ENCODE peak calls at places on chromosomes 12 and 14, in five cellular contexts. One of them, this sample, is unnamed.

GRCh38 chr14:24880689-24881088 is 169.3 kb downstream of the STXBP6 start:
- DNase-seq in SW480: no peak
- DNase-seq in Peyer's patch: no peak
- DNase-seq in NT2/D1: no peak
- DNase-seq in H54: no peak
- DNase-seq in this sample: no peak

GRCh38 chr12:5374691-5375090 is 57.2 kb upstream of the NTF3 start:
- DNase-seq in NT2/D1: no peak
- DNase-seq in SW480: no peak
- DNase-seq in H54: no peak
- DNase-seq in Peyer's patch: no peak
- DNase-seq in this sample: no peak

GRCh38 chr14:64217747-64218146 is 76.4 kb downstream of the ESR2 start:
- DNase-seq in Peyer's patch: no peak
- DNase-seq in SW480: no peak
- DNase-seq in H54: no peak
- DNase-seq in NT2/D1: no peak
- DNase-seq in this sample: no peak

GRCh38 chr12:25248137-25248536 is 2.6 kb downstream of the KRAS start:
- DNase-seq in NT2/D1: no peak
- DNase-seq in Peyer's patch: no peak
- DNase-seq in SW480: no peak
- DNase-seq in H54: no peak
- DNase-seq in this sample: no peak

GRCh38 chr14:60349663-60350365 is 100.8 kb downstream of the PPM1A start:
- DNase-seq in SW480: peak
- DNase-seq in NT2/D1: peak
- DNase-seq in Peyer's patch: no peak
- DNase-seq in H54: no peak
- DNase-seq in this sample: no peak

GRCh38 chr14:100138082-100138787 is 21.2 kb downstream of the DEGS2 start:
- DNase-seq in NT2/D1: no peak
- DNase-seq in H54: no peak
- DNase-seq in Peyer's patch: peak
- DNase-seq in SW480: no peak
- DNase-seq in this sample: no peak

GRCh38 chr12:63276537-63277365 is 125.8 kb upstream of the AVPR1A start:
- DNase-seq in H54: no peak
- DNase-seq in Peyer's patch: no peak
- DNase-seq in NT2/D1: peak
- DNase-seq in SW480: peak
- DNase-seq in this sample: no peak

GRCh38 chr12:13069380-13069779 is 25.2 kb downstream of the FAM234B start:
- DNase-seq in SW480: no peak
- DNase-seq in NT2/D1: no peak
- DNase-seq in H54: no peak
- DNase-seq in Peyer's patch: no peak
- DNase-seq in this sample: no peak

GRCh38 chr12:120225200-120225558 is 24.3 kb upstream of the RPLP0 start:
- DNase-seq in H54: no peak
- DNase-seq in SW480: no peak
- DNase-seq in Peyer's patch: no peak
- DNase-seq in NT2/D1: no peak
- DNase-seq in this sample: no peak

GRCh38 chr12:22100952-22101748 is 55.1 kb downstream of the CMAS start:
- DNase-seq in SW480: peak
- DNase-seq in NT2/D1: peak
- DNase-seq in H54: no peak
- DNase-seq in Peyer's patch: peak
- DNase-seq in this sample: peak